ENCODE peak calls at places on chromosomes 2 and 18, in five cellular contexts. D, S, J, V and I are unnamed samples.

GRCh38 chr18:31505161-31505560 is 7.2 kb downstream of the DSG2 start:
- DNase-seq in J (no peak), D (no peak), S (no peak), V (no peak), I (no peak)

GRCh38 chr2:202317080-202317859 is 51.7 kb downstream of the NOP58 start:
- DNase-seq in V (peak; percentile 63), D (no peak), S (peak; percentile 83), J (no peak), I (peak; percentile 87)

GRCh38 chr2:170026361-170026760 is 151.6 kb upstream of the MYO3B start:
- DNase-seq in S (no peak), D (no peak), V (no peak), J (no peak), I (no peak)

GRCh38 chr2:169891593-169892298 is 64.5 kb downstream of the UBR3 start:
- DNase-seq in J (no peak), S (no peak), V (peak; percentile 21), D (no peak), I (no peak)

GRCh38 chr2:221501210-221501882 is 70.8 kb downstream of the EPHA4 start:
- DNase-seq in J (no peak), D (no peak), S (no peak), V (no peak), I (no peak)

GRCh38 chr18:5964996-5965395 is 69.7 kb upstream of the TMEM200C start:
- DNase-seq in S (no peak), D (no peak), J (no peak), V (no peak), I (no peak)

GRCh38 chr2:173214213-173214612 is 138.6 kb downstream of the MAP3K20 start:
- DNase-seq in D (no peak), J (peak; percentile 76), V (no peak), S (no peak), I (no peak)

GRCh38 chr18:62863629-62864028 is 148.3 kb downstream of the PHLPP1 start:
- DNase-seq in V (no peak), S (no peak), J (no peak), D (no peak), I (no peak)

GRCh38 chr2:181348091-181348837 is 108.9 kb upstream of the ITGA4 start:
- DNase-seq in V (no peak), D (no peak), J (no peak), S (no peak), I (no peak)

GRCh38 chr2:7084601-7085000 is 167.4 kb downstream of the RNF144A start:
- DNase-seq in S (no peak), J (no peak), V (no peak), D (no peak), I (no peak)

GRCh38 chr2:7089284-7089683 is 172.1 kb downstream of the RNF144A start:
- DNase-seq in S (no peak), V (no peak), J (no peak), D (no peak), I (no peak)

DNA sequence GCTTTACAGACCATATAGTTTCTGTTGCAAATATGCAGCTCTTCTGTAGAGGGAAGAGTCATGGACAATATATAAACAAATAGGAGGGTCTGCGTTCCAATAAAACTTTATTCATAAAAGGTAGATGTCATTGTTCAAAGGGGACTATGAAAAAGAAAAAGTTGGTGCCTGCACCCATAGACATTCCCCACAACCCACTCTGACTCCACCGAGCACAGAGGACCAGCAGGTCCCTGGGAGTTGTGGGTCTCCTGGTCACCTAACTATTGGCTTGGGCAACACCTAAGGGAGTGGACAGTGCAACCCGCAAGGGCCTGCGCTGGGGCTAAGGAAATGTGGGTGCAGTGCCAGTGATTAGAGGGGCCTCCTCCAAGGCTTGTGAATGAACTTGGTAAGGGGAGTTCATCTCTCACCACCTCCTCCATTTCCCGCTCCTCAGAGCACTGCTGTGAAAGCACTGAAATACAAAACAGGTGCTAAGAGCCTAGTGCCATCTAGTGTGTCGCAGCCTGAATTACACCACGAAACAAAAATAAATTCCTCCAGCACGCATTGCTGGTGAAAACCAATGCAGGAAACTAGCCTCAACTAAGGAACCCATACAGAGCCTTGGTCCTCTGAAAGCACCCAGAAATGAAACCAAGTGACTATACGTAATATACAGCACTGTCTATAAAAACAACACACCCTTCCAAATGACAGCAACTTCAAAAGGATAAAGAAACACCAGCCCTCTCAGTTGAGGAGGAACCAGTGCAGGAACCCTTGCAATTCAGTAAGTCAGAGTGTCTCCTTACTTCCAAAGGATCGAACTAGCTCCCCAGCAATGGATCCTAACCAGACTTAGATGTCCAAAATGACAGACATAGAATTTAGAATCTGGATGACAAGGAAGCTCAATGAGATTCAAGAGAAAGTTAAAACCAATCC is 166.6 kb downstream of the RNF144A start:
- DNase-seq in V (no peak), S (no peak), D (peak; percentile 25), J (no peak), I (no peak)
- TF ChIP-seq CTCF in V (peak; percentile 63), S (no peak), D (peak; percentile 85), J (peak; percentile 68), I (no peak)

DNA sequence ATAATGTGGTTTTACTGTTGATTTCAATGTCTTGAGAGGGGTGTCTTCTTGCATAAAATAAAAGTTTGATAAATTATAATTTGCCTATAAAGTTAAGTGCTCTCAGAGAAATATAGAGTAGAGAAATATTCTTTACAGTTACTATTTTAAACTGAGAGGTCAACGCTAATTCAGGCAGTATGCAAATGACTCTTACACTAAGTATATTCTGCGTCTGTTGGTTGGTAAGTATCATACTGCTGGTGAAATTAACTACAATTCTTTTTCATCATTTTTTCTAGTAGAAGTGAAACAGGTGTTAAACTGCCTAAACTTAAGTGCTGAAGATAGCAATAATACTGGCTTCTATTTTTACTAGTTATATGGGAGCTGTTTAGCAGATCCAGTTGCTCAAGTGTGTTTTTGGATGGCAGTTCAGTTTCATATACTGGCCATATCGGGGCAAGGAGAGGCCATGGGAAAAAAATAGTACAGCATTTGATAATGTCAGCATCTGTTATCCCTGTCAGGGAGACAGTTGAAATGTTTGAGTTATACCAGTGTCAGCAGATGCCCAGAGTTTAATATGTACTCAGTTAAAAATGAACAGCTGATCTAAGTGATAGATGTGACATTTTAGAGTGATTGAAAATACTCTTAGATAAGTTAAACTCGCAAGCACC is 86.2 kb downstream of the MIB1 start:
- DNase-seq in V (no peak), D (no peak), S (no peak), J (no peak), I (peak; percentile 19)
- H3K4me3 ChIP-seq in V (no peak overlapping the region), D (no peak overlapping the region), S (no peak overlapping the region), J (no peak overlapping the region), I (peak overlapping the region; percentile 10)

DNA sequence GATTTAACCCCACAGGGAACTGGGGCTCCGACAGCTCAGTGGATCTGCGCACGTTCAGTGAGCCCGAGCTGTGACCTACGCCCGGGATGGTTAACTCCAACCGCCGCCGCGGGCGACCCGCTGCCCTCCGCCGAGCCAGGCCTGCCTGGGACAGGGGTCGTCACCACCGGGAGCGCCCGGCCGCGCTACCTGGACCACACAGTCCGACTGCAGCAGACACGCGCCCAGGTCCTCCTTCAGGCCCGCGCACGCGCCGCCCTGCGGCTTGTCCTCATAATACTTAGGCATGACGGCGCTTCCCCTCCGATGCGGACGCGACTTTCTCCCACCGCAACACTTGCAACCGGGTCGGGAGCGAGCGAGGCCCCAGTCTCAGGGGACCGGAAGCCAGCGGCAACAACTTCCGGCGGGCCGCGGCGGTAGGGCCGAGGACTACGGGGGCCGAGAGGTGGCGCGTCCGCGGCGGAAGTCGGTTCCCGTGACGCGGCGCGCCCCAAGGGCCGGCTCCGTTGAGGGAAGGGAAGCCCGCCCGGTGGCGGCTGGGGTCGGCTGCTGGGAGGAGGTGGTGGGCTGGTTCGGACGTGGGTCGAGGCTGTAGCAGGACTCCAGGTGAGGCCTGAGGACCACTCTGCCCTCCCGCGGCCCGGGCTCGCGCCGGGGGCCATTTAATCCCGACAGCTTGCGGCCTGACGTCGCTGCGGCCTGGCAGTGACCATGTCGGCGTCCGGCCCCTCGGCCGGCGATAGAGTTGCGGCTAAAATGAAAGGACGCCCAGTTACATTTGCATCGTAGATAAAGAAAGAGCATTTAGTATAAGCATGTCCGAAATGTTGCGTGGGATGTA is at the start of the genes COA5 and UNC50:
- DNase-seq in V (peak; percentile 76), D (no peak), J (peak; percentile 59), S (peak; percentile 72), I (peak; percentile 92)
- TF ChIP-seq CTCF in V (peak; percentile 17), D (no peak), J (no peak), S (peak; percentile 52), I (peak; percentile 2)

DNA sequence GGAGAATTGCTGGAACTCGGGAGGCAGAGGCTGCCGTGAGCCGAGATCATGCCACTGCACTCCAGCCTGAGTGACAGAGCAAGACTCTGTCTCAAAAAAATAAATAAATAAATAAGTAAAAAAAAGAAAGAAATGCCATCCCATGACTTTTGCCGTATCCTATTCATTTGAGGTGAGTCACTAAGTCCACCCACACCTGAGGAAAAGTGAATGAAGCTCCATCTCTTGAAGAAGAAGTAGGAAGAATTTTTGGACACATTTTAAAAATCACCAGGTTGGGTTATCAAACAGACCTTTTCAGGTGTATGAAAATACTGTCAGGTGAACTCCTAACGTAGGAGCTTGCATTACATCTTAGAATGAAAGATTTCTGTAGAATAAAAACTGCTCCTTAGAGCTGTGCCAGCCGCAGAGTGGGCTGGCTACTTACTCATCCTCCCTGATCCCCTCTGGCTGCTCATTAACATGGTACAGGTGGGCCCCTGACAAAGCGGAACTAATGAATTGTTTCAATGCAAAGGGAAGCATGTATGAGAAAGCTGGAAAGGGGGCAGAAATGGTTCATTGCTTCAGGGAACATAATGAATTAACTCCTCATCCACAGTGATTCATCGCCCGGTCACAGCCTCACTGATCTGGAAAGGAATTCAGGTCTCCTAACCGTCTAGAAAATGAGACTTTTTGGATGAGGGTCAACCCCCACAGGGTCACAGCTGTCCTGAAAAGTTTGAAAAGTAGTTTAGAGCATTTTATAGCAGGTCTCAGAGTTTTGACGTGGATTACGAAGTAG is 191.3 kb downstream of the SPP2 start:
- DNase-seq in D (no peak), J (peak; percentile 82), V (no peak), S (no peak), I (no peak)
- H3K4me3 ChIP-seq in D (no peak overlapping the region), J (no peak overlapping the region), V (no peak overlapping the region), S (no peak overlapping the region), I (no peak overlapping the region)

GRCh38 chr2:237791977-237792727 is 6.4 kb upstream of the RBM44 start:
- DNase-seq in J (no peak), S (no peak), D (no peak), V (no peak), I (no peak)
- TF ChIP-seq CTCF in J (no peak), S (no peak), D (no peak), V (peak; percentile 36), I (no peak)

DNA sequence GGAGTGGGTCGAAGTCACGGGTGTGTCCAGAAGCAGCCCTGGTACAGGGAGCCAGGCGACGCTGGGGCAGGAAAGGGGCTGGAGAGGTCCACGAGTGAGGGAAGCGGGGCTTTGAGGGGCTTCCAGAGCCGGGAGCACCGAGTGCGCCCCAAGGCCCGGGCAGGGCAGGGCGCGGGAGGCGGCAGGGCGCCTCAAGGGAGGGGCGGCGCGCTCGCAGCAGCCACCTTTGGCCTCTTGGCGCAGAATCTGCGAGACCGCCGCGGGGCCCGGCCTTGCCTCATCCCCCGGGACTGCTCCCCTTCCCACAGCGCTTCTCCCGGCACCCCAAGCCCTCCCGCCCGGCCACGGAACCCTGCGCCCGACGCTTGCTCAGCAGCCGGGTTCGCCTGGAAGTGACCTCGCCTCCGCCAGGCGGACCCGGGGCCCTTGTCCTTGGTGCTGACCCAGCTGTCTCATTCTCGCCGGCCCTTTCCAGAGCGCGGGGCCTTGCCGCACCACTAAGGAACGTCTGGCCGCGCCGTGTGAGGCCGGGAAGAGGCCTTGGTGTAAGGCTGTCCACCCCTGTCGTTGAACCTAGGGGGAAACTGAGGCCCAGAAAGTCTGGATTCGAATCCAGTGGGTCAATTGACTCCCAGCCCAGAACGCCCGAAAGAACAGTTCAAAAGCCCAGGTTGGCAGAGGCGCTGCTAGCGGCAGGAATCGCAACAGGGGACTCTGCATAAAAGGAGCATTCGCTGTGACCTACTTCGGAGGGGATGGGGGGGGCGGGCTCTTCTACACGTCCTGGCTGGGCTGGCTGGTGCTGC is 584 bp upstream of the DNER start:
- DNase-seq in S (peak; percentile 7), V (no peak), J (no peak), D (no peak), I (peak; percentile 33)
- H3K4me3 ChIP-seq in S (no peak overlapping the region), V (peak overlapping the region; percentile 53), J (peak overlapping the region; percentile 32), D (peak overlapping the region; percentile 36), I (peak overlapping the region; percentile 33)